ENCODE peak calls at places on chromosomes 12 and 14, in eight cellular contexts. L is HCT116; H is NCI-H1694 treated with DMSO at 0.1 percent for 48 hours; T is LoVo; O is non-pigmented ciliary epithelial cell; Y is WTC11; G is M059J; C is stimulated activated CD4-positive, alpha-beta T cell treated with anti-CD3 and anti-CD28 coated beads, Interleukin-15, amount 100 ng/mL, for 1 hour. Q is an unnamed sample.

GRCh38 chr14:99127651-99128167 is 144.3 kb downstream of the BCL11B start:
- DNase-seq in L (no peak), H (no peak), T (no peak), O (no peak), Y (no peak), G (peak; percentile 3), C (no peak), Q (no peak)

GRCh38 chr14:51020024-51020710 is 74.7 kb downstream of the TRIM9 start:
- DNase-seq in L (no peak), H (peak; percentile 42), T (no peak), O (no peak), Y (no peak), G (peak; percentile 72), C (no peak), Q (peak; percentile 98)

GRCh38 chr14:100601914-100602313 is 14.7 kb upstream of the BEGAIN start:
- DNase-seq in L (no peak), H (no peak), T (no peak), O (no peak), Y (no peak), G (no peak), C (no peak), Q (no peak)

GRCh38 chr12:43029971-43030370 is 440.4 kb upstream of the PRICKLE1 start:
- DNase-seq in L (no peak), H (no peak), T (no peak), O (no peak), Y (no peak), G (peak; percentile 44), C (no peak), Q (no peak)

GRCh38 chr14:34204774-34205173 is 253.9 kb upstream of the EGLN3 start:
- DNase-seq in L (no peak), H (no peak), T (no peak), O (no peak), Y (no peak), G (no peak), C (no peak), Q (no peak)

GRCh38 chr14:70086685-70087379 is 101.9 kb downstream of the SLC8A3 start:
- DNase-seq in L (peak; percentile 23), H (peak; percentile 78), T (peak; percentile 40), O (peak; percentile 31), Y (peak; percentile 30), G (peak; percentile 15), C (no peak), Q (peak; percentile 40)

GRCh38 chr14:56632192-56632591 is 52.6 kb downstream of the TMEM260 start:
- DNase-seq in L (no peak), H (no peak), T (no peak), O (no peak), Y (no peak), G (no peak), C (no peak), Q (no peak)

GRCh38 chr14:75977544-75977943 is 4.3 kb downstream of the TGFB3 start:
- DNase-seq in L (no peak), H (no peak), T (no peak), O (no peak), Y (no peak), G (no peak), C (no peak), Q (no peak)

GRCh38 chr14:68748260-68748659 is 44.6 kb downstream of the ZFP36L1 start:
- DNase-seq in L (no peak), H (no peak), T (no peak), O (no peak), Y (no peak), G (no peak), C (no peak), Q (no peak)

Q was measured in cerebellar cortex.